ENCODE peak calls at places on chromosomes 3 and 15, in seven cellular contexts. D is stomach, O is epithelial cell of esophagus, X is AG09309, T is AG04450, K is GM12865, E is foreskin fibroblast. N is an unnamed sample.

GRCh38 chr3:146543461-146544012 is 870 bp downstream of the PLSCR1 start:
- DNase-seq in D (no peak), O (peak), X (no peak), T (no peak), K (peak), E (peak), N (no peak)

GRCh38 chr3:64238971-64239667 is 13.9 kb upstream of the PRICKLE2 start:
- DNase-seq in D (peak), O (peak), X (peak), T (peak), K (no peak), E (peak), N (peak)

GRCh38 chr3:27376109-27376772 is 7.1 kb upstream of the NEK10 start:
- DNase-seq in D (no peak), O (no peak), X (no peak), T (no peak), K (no peak), E (no peak), N (no peak)

GRCh38 chr3:16452265-16452664 is 61.2 kb downstream of the RFTN1 start:
- DNase-seq in D (no peak), O (peak), X (no peak), T (no peak), K (no peak), E (peak), N (no peak)

GRCh38 chr3:72263223-72264015 is 478.5 kb upstream of the PROK2 start:
- DNase-seq in D (no peak), O (no peak), X (no peak), T (no peak), K (no peak), E (peak), N (no peak)

GRCh38 chr15:70643106-70643782 is 120.1 kb downstream of the UACA start:
- DNase-seq in D (no peak), O (no peak), X (no peak), T (no peak), K (no peak), E (no peak), N (no peak)

GRCh38 chr3:30437172-30437571 is 169.2 kb upstream of the TGFBR2 start:
- DNase-seq in D (no peak), O (no peak), X (no peak), T (no peak), K (no peak), E (peak), N (no peak)

GRCh38 chr3:31533169-31533870 is 595 bp downstream of the STT3B start:
- DNase-seq in D (peak), O (peak), X (no peak), T (no peak), K (peak), E (peak), N (no peak)

GRCh38 chr15:56042031-56042430 is 48.6 kb upstream of the NEDD4 start:
- DNase-seq in D (no peak), O (peak), X (no peak), T (no peak), K (no peak), E (no peak), N (no peak)

GRCh38 chr3:53150247-53151085 is 10.5 kb upstream of the PRKCD start:
- DNase-seq in D (peak), O (peak), X (no peak), T (no peak), K (no peak), E (peak), N (no peak)

GRCh38 chr3:197478746-197479668 is 76.8 kb downstream of the BDH1 start:
- DNase-seq in D (no peak), O (peak), X (no peak), T (no peak), K (no peak), E (peak), N (no peak)

GRCh38 chr3:177470200-177470941 is 273.1 kb upstream of the TBL1XR1 start:
- DNase-seq in D (no peak), O (peak), X (no peak), T (no peak), K (no peak), E (peak), N (no peak)

GRCh38 chr15:50247819-50248650 is 17.5 kb downstream of the HDC start:
- DNase-seq in D (peak), O (peak), X (no peak), T (no peak), K (peak), E (no peak), N (no peak)

GRCh38 chr15:90582553-90582952 is 52.8 kb downstream of the CRTC3 start:
- DNase-seq in D (no peak), O (no peak), X (no peak), T (no peak), K (no peak), E (no peak), N (no peak)

GRCh38 chr3:55826097-55826496 is 339.0 kb upstream of the WNT5A start:
- DNase-seq in D (no peak), O (no peak), X (no peak), T (no peak), K (no peak), E (no peak), N (no peak)

GRCh38 chr3:98482717-98483482 is 14.6 kb upstream of the OR5K2 start:
- DNase-seq in D (no peak), O (peak), X (no peak), T (no peak), K (peak), E (no peak), N (no peak)

GRCh38 chr3:27639271-27639670 is 82.9 kb downstream of the EOMES start:
- DNase-seq in D (no peak), O (no peak), X (no peak), T (no peak), K (no peak), E (no peak), N (no peak)

GRCh38 chr3:52406791-52407510 is 38.0 kb downstream of the SEMA3G start:
- DNase-seq in D (no peak), O (no peak), X (no peak), T (no peak), K (no peak), E (no peak), N (no peak)

GRCh38 chr3:123678108-123678511 is 93.3 kb upstream of the HACD2 start:
- DNase-seq in D (no peak), O (peak), X (peak), T (peak), K (no peak), E (peak), N (peak)

GRCh38 chr3:170488802-170489201 is 70.1 kb downstream of the CLDN11 start:
- DNase-seq in D (no peak), O (peak), X (peak), T (peak), K (no peak), E (peak), N (no peak)

GRCh38 chr3:65641041-65641440 is 397.7 kb downstream of the MAGI1 start:
- DNase-seq in D (no peak), O (no peak), X (no peak), T (no peak), K (no peak), E (no peak), N (no peak)

GRCh38 chr3:112778298-112779008 is 68.2 kb downstream of the CD200R1L start:
- DNase-seq in D (no peak), O (peak), X (no peak), T (peak), K (no peak), E (peak), N (no peak)

GRCh38 chr15:29815705-29816042 is 6.6 kb downstream of the TJP1 start:
- DNase-seq in D (no peak), O (no peak), X (no peak), T (no peak), K (no peak), E (no peak), N (no peak)

GRCh38 chr15:68278345-68279217 is 1.0 kb downstream of the FEM1B start:
- DNase-seq in D (no peak), O (peak), X (no peak), T (no peak), K (peak), E (peak), N (no peak)

GRCh38 chr15:49122541-49123062 is 32.8 kb downstream of the COPS2 start:
- DNase-seq in D (no peak), O (no peak), X (no peak), T (no peak), K (no peak), E (no peak), N (no peak)

GRCh38 chr3:89000886-89001285 is 106.5 kb upstream of the EPHA3 start:
- DNase-seq in D (no peak), O (peak), X (no peak), T (no peak), K (no peak), E (peak), N (no peak)

GRCh38 chr15:59334063-59334415 is 38.6 kb downstream of the MYO1E start:
- DNase-seq in D (no peak), O (no peak), X (no peak), T (no peak), K (no peak), E (no peak), N (no peak)

GRCh38 chr3:162134571-162134970 is 638.0 kb downstream of the OTOL1 start:
- DNase-seq in D (no peak), O (no peak), X (no peak), T (no peak), K (peak), E (peak), N (no peak)

GRCh38 chr3:24069045-24069444 is 124.0 kb downstream of the NR1D2 start:
- DNase-seq in D (no peak), O (no peak), X (no peak), T (no peak), K (no peak), E (peak), N (no peak)

GRCh38 chr3:32165442-32165841 is 59.0 kb downstream of the GPD1L start:
- DNase-seq in D (no peak), O (no peak), X (no peak), T (no peak), K (no peak), E (no peak), N (no peak)

GRCh38 chr15:100913961-100914360 is 5.2 kb upstream of the LRRK1 start:
- DNase-seq in D (no peak), O (no peak), X (no peak), T (no peak), K (no peak), E (peak), N (no peak)

GRCh38 chr15:100918034-100918689 is 995 bp upstream of the LRRK1 start:
- DNase-seq in D (peak), O (peak), X (peak), T (no peak), K (peak), E (peak), N (peak)

GRCh38 chr15:100911086-100911485 is 8.1 kb upstream of the LRRK1 start:
- DNase-seq in D (no peak), O (no peak), X (no peak), T (no peak), K (no peak), E (no peak), N (no peak)

GRCh38 chr15:100918690-100919480 is at the start of gene LRRK1:
- DNase-seq in D (no peak), O (peak), X (no peak), T (no peak), K (peak), E (peak), N (peak)

GRCh38 chr15:100914876-100915275 is 4.3 kb upstream of the LRRK1 start:
- DNase-seq in D (no peak), O (peak), X (no peak), T (no peak), K (no peak), E (peak), N (no peak)
- TF ChIP-seq CTCF in D (no peak), O (peak), X (peak), T (peak), K (no peak), E (no peak), N (peak)

GRCh38 chr3:166445865-166446264 is 608.6 kb upstream of the BCHE start:
- DNase-seq in D (no peak), O (peak), X (no peak), T (no peak), K (no peak), E (no peak), N (no peak)
- H3K4me3 ChIP-seq in D (no peak), O (no peak), X (no peak), T (no peak), K (no peak), E (no peak), N (no peak)

GRCh38 chr15:44195151-44195740 is at the start of gene FRMD5:
- DNase-seq in D (peak), O (peak), X (peak), T (peak), K (peak), E (peak), N (peak)
- TF ChIP-seq CTCF in D (no peak), O (peak), X (peak), T (peak), K (no peak), E (peak), N (peak)

GRCh38 chr3:172585954-172586353 is 62.7 kb upstream of the TNFSF10 start:
- DNase-seq in D (no peak), O (no peak), X (no peak), T (no peak), K (no peak), E (no peak), N (no peak)
- H3K4me3 ChIP-seq in D (no peak), O (no peak), X (no peak), T (no peak), K (no peak), E (no peak), N (no peak)

DNA sequence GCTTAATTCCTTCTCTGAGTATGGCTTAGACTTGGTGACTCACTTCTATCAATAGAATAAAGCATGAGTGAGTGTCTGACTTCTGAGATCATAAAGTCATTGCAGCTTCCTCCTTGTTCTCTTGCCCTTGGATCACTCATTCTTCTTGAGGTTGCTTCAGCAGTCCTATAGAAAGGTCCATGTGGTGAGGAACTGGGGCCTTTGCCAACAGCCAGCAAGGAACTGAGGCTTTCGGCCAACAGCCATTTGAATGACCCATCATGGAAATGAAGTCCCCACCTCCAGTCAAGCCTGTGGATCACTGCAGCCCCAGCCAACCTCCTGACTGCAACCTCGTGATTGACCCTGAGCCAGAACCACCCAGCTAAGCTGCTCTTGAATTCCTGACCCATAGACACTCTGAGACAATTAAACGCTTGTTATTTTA is 84.4 kb downstream of the WDR76 start:
- DNase-seq in D (no peak), O (peak), X (peak), T (peak), K (no peak), E (peak), N (peak)
- TF ChIP-seq CTCF in D (no peak), O (no peak), X (no peak), T (no peak), K (no peak), E (no peak), N (no peak)

DNA sequence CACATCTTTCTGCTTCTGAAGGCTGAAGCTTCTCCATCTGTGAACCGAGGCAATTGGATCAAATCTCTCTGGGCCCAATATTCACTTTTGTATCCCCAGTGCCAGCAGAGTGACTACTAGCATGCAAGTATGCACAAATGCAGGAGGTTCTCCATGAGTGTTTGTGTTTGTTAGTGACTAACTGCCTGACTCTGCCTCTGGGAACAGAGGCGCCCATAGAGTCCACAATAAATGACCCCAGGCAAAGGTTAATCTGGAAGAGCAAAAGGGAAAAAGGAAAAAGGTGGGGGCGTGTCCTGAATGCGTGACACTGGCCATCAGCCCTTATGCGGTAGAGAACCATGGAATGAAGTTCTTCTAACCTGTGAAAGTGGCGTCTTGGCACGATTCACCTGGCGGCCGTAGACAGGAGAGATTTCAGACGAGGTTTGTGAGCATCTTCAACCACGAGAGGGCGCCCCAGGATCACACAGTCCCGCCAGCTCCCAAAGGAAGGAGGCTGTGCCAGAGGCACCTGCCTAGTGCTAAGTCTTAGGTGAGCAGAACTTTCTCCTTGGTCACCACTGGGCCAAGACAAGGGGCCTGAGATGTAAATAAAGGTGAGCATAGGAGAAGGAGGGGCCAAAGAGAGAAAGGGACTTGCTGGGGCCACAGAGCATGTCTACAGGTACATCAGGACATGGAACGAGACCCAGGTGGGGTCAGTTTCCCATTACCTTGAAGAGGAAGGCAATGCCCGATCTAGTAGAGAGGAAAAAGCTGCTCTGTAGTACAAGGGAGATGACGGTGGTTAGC is 44.2 kb downstream of the RBPMS2 start:
- DNase-seq in D (peak), O (peak), X (peak), T (no peak), K (peak), E (peak), N (peak)
- H3K4me3 ChIP-seq in D (no peak), O (peak), X (no peak), T (no peak), K (no peak), E (no peak), N (no peak)

GRCh38 chr3:48765376-48765775 is 48.4 kb upstream of the IP6K2 start:
- DNase-seq in D (peak), O (peak), X (no peak), T (no peak), K (peak), E (peak), N (no peak)
- TF ChIP-seq CTCF in D (no peak), O (peak), X (peak), T (peak), K (no peak), E (no peak), N (peak)

GRCh38 chr15:38266247-38266996 is 13.8 kb downstream of the SPRED1 start:
- DNase-seq in D (no peak), O (no peak), X (no peak), T (no peak), K (no peak), E (peak), N (no peak)
- H3K4me3 ChIP-seq in D (no peak), O (no peak), X (no peak), T (peak), K (no peak), E (peak), N (no peak)

GRCh38 chr3:62557983-62558382 is 184.6 kb upstream of the FEZF2 start:
- DNase-seq in D (no peak), O (no peak), X (no peak), T (no peak), K (no peak), E (no peak), N (no peak)

GRCh38 chr3:62556121-62556520 is 182.8 kb upstream of the FEZF2 start:
- DNase-seq in D (no peak), O (no peak), X (no peak), T (no peak), K (no peak), E (no peak), N (no peak)

GRCh38 chr3:62557450-62557849 is 184.1 kb upstream of the FEZF2 start:
- DNase-seq in D (no peak), O (no peak), X (no peak), T (no peak), K (no peak), E (no peak), N (no peak)

GRCh38 chr3:62559831-62560445 is 186.6 kb upstream of the FEZF2 start:
- DNase-seq in D (no peak), O (peak), X (peak), T (peak), K (peak), E (peak), N (peak)

GRCh38 chr3:62558549-62559112 is 185.3 kb upstream of the FEZF2 start:
- DNase-seq in D (no peak), O (peak), X (no peak), T (no peak), K (peak), E (peak), N (no peak)
- TF ChIP-seq CTCF in D (no peak), O (peak), X (peak), T (peak), K (peak), E (peak), N (peak)

N was measured in HFF-Myc.